ENCODE peak calls at places on chromosome 1, in eight cellular contexts. X is MCF 10A, N is stomach, C is AG04450, J is mesothelial cell of epicardium, O is fibroblast of mammary gland, F is spleen, Q is body of pancreas. W is an unnamed sample.

GRCh38 chr1:168783831-168784230 is 54.8 kb upstream of the DPT start:
- DNase-seq in X (peak; percentile 61), Q (no peak), C (no peak), F (no peak), N (no peak), J (no peak), O (peak; percentile 84), W (no peak)

GRCh38 chr1:226679853-226680516 is 59.1 kb downstream of the ITPKB start:
- DNase-seq in C (no peak), X (no peak), N (peak; percentile 87), F (peak; percentile 95), Q (peak; percentile 70), O (peak; percentile 60), J (peak; percentile 68), W (peak; percentile 85)

GRCh38 chr1:103180660-103181059 is 72.3 kb upstream of the COL11A1 start:
- DNase-seq in F (no peak), X (no peak), J (no peak), N (no peak), Q (no peak), O (peak; percentile 78), C (peak; percentile 33), W (no peak)

GRCh38 chr1:220315070-220315839 is 43.0 kb upstream of the RAB3GAP2 start:
- DNase-seq in X (peak; percentile 62), C (no peak), O (no peak), F (no peak), N (no peak), Q (no peak), J (no peak), W (no peak)

GRCh38 chr1:19511117-19511516 is 25.8 kb upstream of the CAPZB start:
- DNase-seq in Q (no peak), F (no peak), N (no peak), J (no peak), C (no peak), O (no peak), X (no peak), W (no peak)

GRCh38 chr1:228032041-228032440 is 25.2 kb downstream of the WNT3A start:
- DNase-seq in N (no peak), Q (no peak), F (peak; percentile 41), O (no peak), J (no peak), X (no peak), C (no peak), W (no peak)

GRCh38 chr1:30850607-30851006 is 58.0 kb downstream of the SDC3 start:
- DNase-seq in O (no peak), X (no peak), C (no peak), J (no peak), N (no peak), Q (no peak), F (no peak), W (no peak)

GRCh38 chr1:114833421-114833820 is 21.2 kb upstream of the SYCP1 start:
- DNase-seq in X (peak; percentile 14), Q (no peak), C (no peak), J (no peak), F (no peak), O (peak; percentile 35), N (no peak), W (no peak)

GRCh38 chr1:27418326-27418761 is 25.9 kb downstream of the GPR3 start:
- DNase-seq in N (peak; percentile 71), O (peak; percentile 94), Q (peak; percentile 86), J (no peak), X (peak; percentile 85), C (peak; percentile 82), F (no peak), W (no peak)

GRCh38 chr1:177591155-177591554 is 378.7 kb downstream of the SEC16B start:
- DNase-seq in J (no peak), O (no peak), N (no peak), X (no peak), C (no peak), F (no peak), Q (no peak), W (no peak)

GRCh38 chr1:56788588-56788987 is 30.6 kb downstream of the FYB2 start:
- DNase-seq in F (no peak), N (peak; percentile 78), Q (peak; percentile 68), O (no peak), J (no peak), C (no peak), X (no peak), W (no peak)

GRCh38 chr1:92585831-92586230 is 99.1 kb upstream of the GFI1 start:
- DNase-seq in C (no peak), Q (no peak), N (no peak), X (peak; percentile 26), J (no peak), O (peak; percentile 11), F (no peak), W (no peak)
- TF ChIP-seq CTCF in C (no peak), Q (no peak), N (no peak), X (no peak), J (no peak), O (no peak), F (no peak), W (no peak)

DNA sequence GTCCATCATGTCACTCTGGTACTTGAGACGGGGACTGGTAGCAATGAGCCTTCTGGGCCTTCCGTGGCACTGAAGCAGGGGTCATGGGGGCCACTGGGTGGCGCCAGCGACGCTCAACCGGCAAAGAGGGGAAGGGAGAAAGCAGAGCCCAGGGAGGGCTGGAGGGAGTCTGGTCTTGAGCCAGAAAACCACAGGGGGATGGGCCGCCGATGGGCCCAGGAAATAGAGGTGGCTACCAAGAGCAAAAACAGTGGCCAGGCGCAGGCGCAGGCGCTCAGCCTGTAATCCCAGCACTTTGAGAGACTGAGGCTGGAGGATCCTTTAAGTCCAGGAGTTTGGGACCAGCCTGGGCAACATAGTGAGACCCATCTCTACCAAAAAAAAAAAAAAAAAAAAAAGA is 21.8 kb downstream of the EXOC8 start:
- DNase-seq in X (peak; percentile 73), O (peak; percentile 39), F (peak; percentile 81), C (no peak), Q (peak; percentile 25), N (peak; percentile 44), J (no peak), W (peak; percentile 36)
- TF ChIP-seq CTCF in X (peak; percentile 69), O (peak; percentile 56), F (peak; percentile 53), C (peak; percentile 43), Q (peak; percentile 52), N (no peak), J (no peak), W (peak; percentile 30)

GRCh38 chr1:7856345-7856744 is 3.5 kb upstream of the UTS2 start:
- DNase-seq in X (no peak), F (no peak), Q (no peak), N (no peak), C (no peak), O (peak; percentile 12), J (no peak), W (peak; percentile 34)
- TF ChIP-seq CTCF in X (no peak), F (no peak), Q (no peak), N (no peak), C (peak; percentile 36), O (peak; percentile 15), J (no peak), W (no peak)

GRCh38 chr1:210239295-210240155 is 6.9 kb downstream of the SERTAD4 start:
- DNase-seq in Q (peak; percentile 29), X (peak; percentile 91), O (peak; percentile 88), C (peak; percentile 84), F (no peak), N (no peak), J (no peak), W (no peak)
- TF ChIP-seq CTCF in Q (peak; percentile 20), X (peak; percentile 57), O (peak; percentile 77), C (peak; percentile 76), F (no peak), N (no peak), J (no peak), W (peak; percentile 44)

DNA sequence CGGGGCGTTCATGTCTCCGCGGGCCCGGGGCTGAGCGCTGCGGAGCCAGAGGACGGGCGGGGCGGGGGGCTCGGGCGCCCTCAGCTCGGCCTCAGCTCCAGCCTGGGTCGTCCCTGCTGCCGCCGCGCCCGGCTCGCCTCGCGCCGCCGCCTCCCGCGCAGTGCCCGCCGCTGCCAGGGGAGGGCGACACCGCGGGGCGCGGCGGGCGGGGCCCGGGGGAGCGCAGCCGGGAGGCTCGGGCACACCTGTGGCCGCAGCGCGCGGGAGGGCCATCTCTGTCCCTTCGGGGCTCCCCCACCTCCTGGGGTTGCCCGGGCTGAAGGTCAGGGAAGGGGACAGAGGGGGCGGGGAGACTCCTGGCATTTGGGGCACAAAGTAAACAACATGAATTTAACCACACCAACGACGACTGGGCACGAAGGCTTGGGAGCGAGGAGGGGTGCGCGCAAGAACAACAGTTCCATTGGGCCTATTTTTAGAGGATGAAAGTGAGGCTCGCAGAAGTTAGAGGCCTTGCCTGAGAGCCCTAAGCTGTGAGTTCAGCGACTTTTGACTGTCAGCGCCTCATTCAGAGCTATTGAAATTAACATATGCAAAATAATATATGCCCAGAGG is at the start of gene FAM131C:
- DNase-seq in J (no peak), N (peak; percentile 52), O (no peak), C (no peak), F (peak; percentile 83), Q (peak; percentile 56), X (peak; percentile 27), W (peak; percentile 67)
- TF ChIP-seq CTCF in J (peak; percentile 8), N (no peak), O (no peak), C (peak; percentile 13), F (peak; percentile 44), Q (no peak), X (peak; percentile 50), W (no peak)

GRCh38 chr1:107477233-107477632 is 336.4 kb downstream of the NTNG1 start:
- DNase-seq in O (peak; percentile 2), X (no peak), C (no peak), J (no peak), Q (no peak), F (no peak), N (no peak), W (no peak)
- TF ChIP-seq CTCF in O (peak; percentile 21), X (peak; percentile 22), C (no peak), J (peak; percentile 52), Q (no peak), F (no peak), N (no peak), W (peak; percentile 23)

W was measured in nephron progenitor cell.